ENCODE peak calls at places on chromosomes 7 and 10, in four cellular contexts. One of them, this sample, is unnamed.

GRCh38 chr10:131211556-131211955 is 100.0 kb downstream of the TCERG1L start:
- DNase-seq in activated CD8-positive, alpha-beta T cell treated with anti-CD3 and anti-CD28 coated beads for 36 hours: no peak
- DNase-seq in tibial artery: no peak
- DNase-seq in GM12865: no peak
- DNase-seq in this sample: no peak

GRCh38 chr10:61786728-61787127 is 114.8 kb upstream of the ARID5B start:
- DNase-seq in GM12865: peak; percentile 82
- DNase-seq in tibial artery: no peak
- DNase-seq in activated CD8-positive, alpha-beta T cell treated with anti-CD3 and anti-CD28 coated beads for 36 hours: peak; percentile 53
- DNase-seq in this sample: no peak

GRCh38 chr7:47806701-47807103 is 141.6 kb downstream of the PKD1L1 start:
- DNase-seq in activated CD8-positive, alpha-beta T cell treated with anti-CD3 and anti-CD28 coated beads for 36 hours: no peak
- DNase-seq in tibial artery: peak; percentile 82
- DNase-seq in GM12865: no peak
- DNase-seq in this sample: no peak

GRCh38 chr10:33783557-33783956 is 449.1 kb upstream of the NRP1 start:
- DNase-seq in GM12865: no peak
- DNase-seq in tibial artery: no peak
- DNase-seq in activated CD8-positive, alpha-beta T cell treated with anti-CD3 and anti-CD28 coated beads for 36 hours: no peak
- DNase-seq in this sample: no peak

GRCh38 chr7:98223898-98224700 is 12.9 kb downstream of the BHLHA15 start:
- DNase-seq in activated CD8-positive, alpha-beta T cell treated with anti-CD3 and anti-CD28 coated beads for 36 hours: no peak
- DNase-seq in GM12865: no peak
- DNase-seq in tibial artery: no peak
- DNase-seq in this sample: no peak

GRCh38 chr10:60236869-60237524 is 152.7 kb downstream of the ANK3 start:
- DNase-seq in GM12865: peak; percentile 92
- DNase-seq in activated CD8-positive, alpha-beta T cell treated with anti-CD3 and anti-CD28 coated beads for 36 hours: peak; percentile 47
- DNase-seq in tibial artery: peak; percentile 67
- DNase-seq in this sample: peak; percentile 34

GRCh38 chr10:97494151-97494550 is 4.1 kb downstream of the MMS19 start:
- DNase-seq in tibial artery: no peak
- DNase-seq in activated CD8-positive, alpha-beta T cell treated with anti-CD3 and anti-CD28 coated beads for 36 hours: no peak
- DNase-seq in GM12865: no peak
- DNase-seq in this sample: no peak

GRCh38 chr10:30816812-30817193 is 187.2 kb upstream of the LYZL2 start:
- DNase-seq in GM12865: no peak
- DNase-seq in activated CD8-positive, alpha-beta T cell treated with anti-CD3 and anti-CD28 coated beads for 36 hours: no peak
- DNase-seq in tibial artery: peak; percentile 16
- DNase-seq in this sample: no peak

GRCh38 chr7:301291-302053 is 11.5 kb downstream of the FOXL3 start:
- DNase-seq in tibial artery: peak; percentile 57
- DNase-seq in activated CD8-positive, alpha-beta T cell treated with anti-CD3 and anti-CD28 coated beads for 36 hours: no peak
- DNase-seq in GM12865: no peak
- DNase-seq in this sample: no peak

GRCh38 chr10:15379043-15379442 is 8.0 kb upstream of the FAM171A1 start:
- DNase-seq in activated CD8-positive, alpha-beta T cell treated with anti-CD3 and anti-CD28 coated beads for 36 hours: no peak
- DNase-seq in GM12865: no peak
- DNase-seq in tibial artery: no peak
- DNase-seq in this sample: no peak

GRCh38 chr7:28811003-28811402 is 147.1 kb downstream of the TRIL start:
- DNase-seq in GM12865: no peak
- DNase-seq in activated CD8-positive, alpha-beta T cell treated with anti-CD3 and anti-CD28 coated beads for 36 hours: no peak
- DNase-seq in tibial artery: no peak
- DNase-seq in this sample: no peak

GRCh38 chr7:28806841-28807240 is 151.3 kb downstream of the TRIL start:
- DNase-seq in tibial artery: no peak
- DNase-seq in GM12865: no peak
- DNase-seq in activated CD8-positive, alpha-beta T cell treated with anti-CD3 and anti-CD28 coated beads for 36 hours: no peak
- DNase-seq in this sample: no peak

GRCh38 chr7:28807396-28807994 is 150.6 kb downstream of the TRIL start:
- DNase-seq in tibial artery: no peak
- DNase-seq in activated CD8-positive, alpha-beta T cell treated with anti-CD3 and anti-CD28 coated beads for 36 hours: no peak
- DNase-seq in GM12865: no peak
- DNase-seq in this sample: no peak

GRCh38 chr7:28811990-28812389 is 146.1 kb downstream of the TRIL start:
- DNase-seq in GM12865: no peak
- DNase-seq in tibial artery: no peak
- DNase-seq in activated CD8-positive, alpha-beta T cell treated with anti-CD3 and anti-CD28 coated beads for 36 hours: no peak
- DNase-seq in this sample: no peak

DNA sequence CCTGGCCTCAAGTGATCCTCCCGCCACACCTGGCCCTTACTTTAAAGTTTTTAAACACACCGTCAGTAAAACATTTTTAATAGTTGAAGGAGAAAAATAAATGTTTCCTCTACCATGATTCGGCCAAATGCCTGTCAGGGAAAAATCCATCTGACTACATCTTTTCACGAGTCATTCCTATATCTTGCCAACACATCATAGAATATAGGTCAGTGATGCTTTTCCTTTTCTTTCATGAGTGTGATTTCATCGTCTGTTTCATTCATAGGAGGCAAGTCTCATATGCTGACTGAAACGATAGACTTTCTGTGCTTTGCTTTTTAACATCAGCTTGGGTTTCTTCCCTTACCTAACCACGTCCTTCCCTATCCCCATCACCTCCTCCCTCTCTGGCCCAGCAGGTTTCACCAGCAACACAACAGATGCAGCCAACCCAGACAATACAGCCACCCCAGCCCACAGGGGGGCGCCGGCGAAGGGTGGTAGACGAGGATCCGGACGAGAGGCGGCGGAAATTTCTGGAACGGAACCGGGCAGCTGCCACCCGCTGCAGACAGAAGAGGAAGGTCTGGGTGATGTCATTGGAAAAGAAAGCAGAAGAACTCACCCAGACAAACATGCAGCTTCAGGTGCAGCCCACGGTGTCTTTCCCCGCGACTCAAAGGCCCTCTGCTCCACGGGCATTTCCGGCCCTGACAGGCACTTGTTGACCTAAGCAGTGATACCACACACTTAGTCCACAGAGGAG is 149.2 kb downstream of the TRIL start:
- DNase-seq in GM12865: no peak
- DNase-seq in tibial artery: no peak
- DNase-seq in activated CD8-positive, alpha-beta T cell treated with anti-CD3 and anti-CD28 coated beads for 36 hours: no peak
- DNase-seq in this sample: no peak
- TF ChIP-seq CTCF in GM12865: no peak
- TF ChIP-seq CTCF in tibial artery: peak; percentile 8
- TF ChIP-seq CTCF in activated CD8-positive, alpha-beta T cell treated with anti-CD3 and anti-CD28 coated beads for 36 hours: no peak
- TF ChIP-seq CTCF in this sample: no peak

GRCh38 chr10:95416973-95417372 is 126.2 kb upstream of the PDLIM1 start:
- DNase-seq in tibial artery: peak; percentile 41
- DNase-seq in activated CD8-positive, alpha-beta T cell treated with anti-CD3 and anti-CD28 coated beads for 36 hours: no peak
- DNase-seq in GM12865: no peak
- DNase-seq in this sample: no peak
- TF ChIP-seq CTCF in tibial artery: no peak
- TF ChIP-seq CTCF in activated CD8-positive, alpha-beta T cell treated with anti-CD3 and anti-CD28 coated beads for 36 hours: no peak
- TF ChIP-seq CTCF in GM12865: no peak
- TF ChIP-seq CTCF in this sample: no peak

GRCh38 chr7:28369523-28369922 is 42.8 kb upstream of the CREB5 start:
- DNase-seq in GM12865: no peak
- DNase-seq in activated CD8-positive, alpha-beta T cell treated with anti-CD3 and anti-CD28 coated beads for 36 hours: no peak
- DNase-seq in tibial artery: no peak
- DNase-seq in this sample: no peak

GRCh38 chr7:28360739-28361138 is 51.6 kb upstream of the CREB5 start:
- DNase-seq in tibial artery: no peak
- DNase-seq in GM12865: peak; percentile 9
- DNase-seq in activated CD8-positive, alpha-beta T cell treated with anti-CD3 and anti-CD28 coated beads for 36 hours: no peak
- DNase-seq in this sample: peak; percentile 19

GRCh38 chr7:28362812-28363211 is 49.5 kb upstream of the CREB5 start:
- DNase-seq in activated CD8-positive, alpha-beta T cell treated with anti-CD3 and anti-CD28 coated beads for 36 hours: no peak
- DNase-seq in tibial artery: no peak
- DNase-seq in GM12865: peak; percentile 9
- DNase-seq in this sample: no peak

GRCh38 chr7:28358423-28358868 is 53.9 kb upstream of the CREB5 start:
- DNase-seq in GM12865: peak; percentile 18
- DNase-seq in activated CD8-positive, alpha-beta T cell treated with anti-CD3 and anti-CD28 coated beads for 36 hours: no peak
- DNase-seq in tibial artery: no peak
- DNase-seq in this sample: peak; percentile 41

GRCh38 chr7:28364082-28364481 is 48.2 kb upstream of the CREB5 start:
- DNase-seq in activated CD8-positive, alpha-beta T cell treated with anti-CD3 and anti-CD28 coated beads for 36 hours: no peak
- DNase-seq in GM12865: peak; percentile 5
- DNase-seq in tibial artery: no peak
- DNase-seq in this sample: no peak
- TF ChIP-seq CTCF in activated CD8-positive, alpha-beta T cell treated with anti-CD3 and anti-CD28 coated beads for 36 hours: peak; percentile 47
- TF ChIP-seq CTCF in GM12865: peak; percentile 10
- TF ChIP-seq CTCF in tibial artery: no peak
- TF ChIP-seq CTCF in this sample: peak; percentile 23

GRCh38 chr10:44168478-44168877 is 216.4 kb downstream of the CXCL12 start:
- DNase-seq in GM12865: no peak
- DNase-seq in tibial artery: no peak
- DNase-seq in activated CD8-positive, alpha-beta T cell treated with anti-CD3 and anti-CD28 coated beads for 36 hours: no peak
- DNase-seq in this sample: no peak
- TF ChIP-seq CTCF in GM12865: no peak
- TF ChIP-seq CTCF in tibial artery: no peak
- TF ChIP-seq CTCF in activated CD8-positive, alpha-beta T cell treated with anti-CD3 and anti-CD28 coated beads for 36 hours: no peak
- TF ChIP-seq CTCF in this sample: no peak

GRCh38 chr7:1671876-1672451 is 1.9 kb downstream of the ELFN1 start:
- DNase-seq in activated CD8-positive, alpha-beta T cell treated with anti-CD3 and anti-CD28 coated beads for 36 hours: no peak
- DNase-seq in GM12865: no peak
- DNase-seq in tibial artery: peak; percentile 51
- DNase-seq in this sample: no peak
- TF ChIP-seq CTCF in activated CD8-positive, alpha-beta T cell treated with anti-CD3 and anti-CD28 coated beads for 36 hours: no peak
- TF ChIP-seq CTCF in GM12865: no peak
- TF ChIP-seq CTCF in tibial artery: no peak
- TF ChIP-seq CTCF in this sample: no peak

GRCh38 chr10:122688293-122688989 is 11.2 kb downstream of the C10orf120 start:
- DNase-seq in GM12865: no peak
- DNase-seq in activated CD8-positive, alpha-beta T cell treated with anti-CD3 and anti-CD28 coated beads for 36 hours: no peak
- DNase-seq in tibial artery: no peak
- DNase-seq in this sample: no peak
- TF ChIP-seq CTCF in GM12865: no peak
- TF ChIP-seq CTCF in activated CD8-positive, alpha-beta T cell treated with anti-CD3 and anti-CD28 coated beads for 36 hours: no peak
- TF ChIP-seq CTCF in tibial artery: no peak
- TF ChIP-seq CTCF in this sample: no peak

This sample was measured in Calu3.